ENCODE peak calls at places on chromosomes 4 and X, in nine cellular contexts. N, L, D, B, S, A, Y, X and G are unnamed samples.
A peak's percentile ranks its signal among the peaks of the same experiment; 100 is the strongest.

GRCh38 chr4:161815841-161816240 is 348.0 kb downstream of the FSTL5 start:
- DNase-seq in S (no peak), Y (no peak), A (no peak), N (no peak), D (no peak), B (no peak), L (no peak), X (no peak), G (no peak)

GRCh38 chr4:179225594-179225993 is 1783.4 kb upstream of the AGA start:
- DNase-seq in A (no peak), D (no peak), X (no peak), Y (no peak), L (no peak), B (no peak), N (no peak), S (no peak), G (no peak)

GRCh38 chr4:170025523-170026252 is 507 bp downstream of the MFAP3L start:
- DNase-seq in S (no peak), N (peak; percentile 38), D (peak; percentile 58), X (no peak), B (peak; percentile 5), A (peak; percentile 3), L (peak; percentile 22), Y (peak; percentile 62), G (no peak)

GRCh38 chr4:29336851-29337250 is 1383.3 kb upstream of the PCDH7 start:
- DNase-seq in Y (no peak), S (no peak), X (no peak), N (no peak), D (no peak), B (no peak), L (no peak), A (no peak), G (no peak)

GRCh38 chr4:3786196-3786869 is 20.1 kb downstream of the ADRA2C start:
- DNase-seq in S (no peak), X (no peak), A (no peak), D (no peak), Y (peak; percentile 93), B (no peak), L (no peak), N (peak; percentile 65), G (no peak)

GRCh38 chrX:71103110-71103983 is 3.2 kb downstream of the CXorf65 start:
- DNase-seq in B (peak; percentile 51), D (peak; percentile 48), A (peak; percentile 31), L (peak; percentile 22), N (no peak), X (no peak), S (peak; percentile 54), Y (no peak), G (no peak)

GRCh38 chr4:6779667-6780565 is 2.6 kb upstream of the KIAA0232 start:
- DNase-seq in L (no peak), N (no peak), Y (no peak), X (no peak), S (no peak), B (no peak), D (peak; percentile 72), A (no peak), G (no peak)

GRCh38 chr4:177484613-177485021 is 42.4 kb upstream of the AGA start:
- DNase-seq in A (no peak), X (peak; percentile 96), N (no peak), D (no peak), Y (no peak), S (no peak), B (no peak), L (no peak), G (no peak)

GRCh38 chrX:19283597-19284339 is 60.0 kb upstream of the PDHA1 start:
- DNase-seq in S (no peak), N (no peak), Y (no peak), L (no peak), D (no peak), A (no peak), X (no peak), B (no peak), G (no peak)

GRCh38 chr4:176377705-176378302 is 58.0 kb downstream of the SPCS3 start:
- DNase-seq in Y (no peak), D (no peak), X (no peak), S (peak; percentile 32), L (no peak), N (no peak), A (no peak), B (no peak), G (no peak)

GRCh38 chrX:13263560-13264251 is 56.1 kb downstream of the ATXN3L start:
- DNase-seq in N (no peak), B (no peak), A (no peak), S (peak; percentile 27), X (no peak), Y (no peak), D (no peak), L (no peak), G (no peak)

GRCh38 chr4:122749704-122750454 is 17.4 kb downstream of the BBS12 start:
- DNase-seq in S (no peak), X (no peak), D (no peak), B (no peak), N (no peak), L (no peak), A (no peak), Y (no peak), G (no peak)

GRCh38 chr4:186887211-186887785 is 163.6 kb upstream of the FAT1 start:
- DNase-seq in L (no peak), A (no peak), B (no peak), S (no peak), X (no peak), N (no peak), D (peak; percentile 37), Y (no peak), G (no peak)

GRCh38 chr4:1579834-1580686 is 104.1 kb downstream of the FAM53A start:
- DNase-seq in N (no peak), A (peak; percentile 67), B (peak; percentile 93), X (no peak), L (peak; percentile 90), Y (peak; percentile 94), D (peak; percentile 90), S (peak; percentile 88), G (no peak)

GRCh38 chr4:171308661-171309060 is 504.5 kb upstream of the GALNTL6 start:
- DNase-seq in L (no peak), S (no peak), A (no peak), N (no peak), Y (no peak), X (no peak), B (no peak), D (no peak), G (no peak)

GRCh38 chrX:10617964-10618342 is 2.4 kb downstream of the MID1 start:
- DNase-seq in L (no peak), D (no peak), X (no peak), N (no peak), S (no peak), B (no peak), A (no peak), Y (no peak), G (no peak)

GRCh38 chrX:134664202-134664601 is 5.9 kb upstream of the PLAC1 start:
- DNase-seq in X (no peak), N (no peak), Y (no peak), S (no peak), L (no peak), B (no peak), A (no peak), D (no peak), G (no peak)

GRCh38 chrX:10111364-10112148 is 45.2 kb upstream of the CLCN4 start:
- DNase-seq in B (peak; percentile 65), Y (no peak), N (no peak), D (no peak), S (peak; percentile 48), X (no peak), L (no peak), A (no peak), G (no peak)

GRCh38 chr4:186204103-186204559 is 12.8 kb downstream of the CYP4V2 start:
- DNase-seq in N (no peak), L (no peak), D (no peak), A (no peak), S (no peak), B (peak; percentile 10), X (no peak), Y (no peak), G (no peak)

GRCh38 chrX:38375888-38376287 is 23.5 kb downstream of the OTC start:
- DNase-seq in X (no peak), Y (no peak), D (peak; percentile 7), A (peak; percentile 1), B (no peak), N (no peak), L (peak; percentile 18), S (peak; percentile 10), G (no peak)

GRCh38 chr4:89039735-89040338 is 17.1 kb downstream of the FAM13A start:
- DNase-seq in S (no peak), N (no peak), Y (no peak), B (no peak), D (no peak), L (no peak), A (no peak), X (no peak), G (no peak)

GRCh38 chr4:154491341-154491679 is 289 bp downstream of the DCHS2 start:
- DNase-seq in X (no peak), A (no peak), Y (no peak), L (no peak), B (no peak), N (no peak), S (peak; percentile 47), D (peak; percentile 73), G (no peak)

GRCh38 chr4:102529977-102530376 is 28.8 kb downstream of the NFKB1 start:
- DNase-seq in S (no peak), B (no peak), D (no peak), N (no peak), X (no peak), L (no peak), A (no peak), Y (no peak), G (no peak)
- TF ChIP-seq CTCF in S (no peak), B (no peak), D (no peak), N (no peak), X (no peak), L (no peak), A (no peak), Y (no peak), G (no peak)

DNA sequence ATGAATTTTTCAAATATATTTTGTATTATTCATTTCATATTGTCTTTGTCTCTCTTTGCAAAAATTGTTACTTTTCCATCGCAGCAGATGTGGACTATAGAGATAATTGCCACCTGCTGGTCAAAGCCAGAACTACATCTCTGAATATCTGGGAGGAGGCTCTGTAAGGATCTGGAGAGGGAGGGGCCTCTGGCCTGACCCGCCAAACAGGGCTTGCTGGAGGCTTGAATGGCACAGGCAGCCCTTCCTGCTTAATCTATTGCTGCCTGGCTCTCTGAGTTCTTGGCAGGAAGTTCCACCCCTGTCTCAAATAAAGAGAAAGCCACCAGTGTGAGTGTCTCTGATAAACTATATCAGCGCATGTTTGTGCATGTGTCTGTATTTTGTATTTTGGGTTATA is 132.4 kb downstream of the ZMAT1 start:
- DNase-seq in X (peak; percentile 43), B (peak; percentile 61), Y (peak; percentile 74), D (peak; percentile 90), A (peak; percentile 84), L (peak; percentile 75), N (peak; percentile 78), S (peak; percentile 52), G (peak; percentile 76)
- TF ChIP-seq CTCF in X (peak; percentile 55), B (peak; percentile 57), Y (peak; percentile 80), D (peak; percentile 71), A (peak; percentile 75), L (peak; percentile 82), N (peak; percentile 69), S (peak; percentile 53), G (no peak)

GRCh38 chr4:189124149-189124758 is 816.4 kb upstream of the FRG1 start:
- DNase-seq in D (peak; percentile 53), Y (no peak), S (no peak), X (peak; percentile 1), B (no peak), A (peak; percentile 40), N (no peak), L (peak; percentile 57), G (no peak)
- TF ChIP-seq CTCF in D (peak; percentile 90), Y (peak; percentile 64), S (no peak), X (peak; percentile 82), B (no peak), A (peak; percentile 80), N (peak; percentile 68), L (peak; percentile 49), G (no peak)

GRCh38 chrX:31293409-31293808 is 221.6 kb upstream of the FTHL17 start:
- DNase-seq in S (peak; percentile 12), X (no peak), A (no peak), N (no peak), L (no peak), D (no peak), Y (no peak), B (no peak), G (no peak)
- TF ChIP-seq CTCF in S (peak; percentile 37), X (no peak), A (no peak), N (no peak), L (no peak), D (peak; percentile 15), Y (no peak), B (no peak), G (no peak)